ENCODE peak calls at places on chromosomes 7 and 10, in nine cellular contexts. V, S, K, U, E, R, C, A and P are unnamed samples.

GRCh38 chr10:88154596-88155250 is 291.3 kb downstream of the PTEN start:
- DNase-seq in C (peak; percentile 29), V (no peak), S (no peak), A (no peak), R (no peak), U (no peak), E (no peak), K (no peak), P (no peak)

GRCh38 chr10:96614515-96614914 is 27.7 kb upstream of the TM9SF3 start:
- DNase-seq in C (peak; percentile 15), S (no peak), R (peak; percentile 24), A (peak; percentile 23), K (peak; percentile 23), E (no peak), U (no peak), V (no peak), P (no peak)

GRCh38 chr7:152054377-152055230 is 29.1 kb downstream of the GALNT11 start:
- DNase-seq in V (no peak), S (no peak), K (no peak), A (no peak), U (no peak), E (no peak), R (peak; percentile 85), C (peak; percentile 26), P (no peak)

GRCh38 chr10:67779455-67780205 is 58.4 kb downstream of the DNAJC12 start:
- DNase-seq in S (peak; percentile 47), U (peak; percentile 70), R (peak; percentile 93), V (no peak), E (peak; percentile 66), C (peak; percentile 73), K (peak; percentile 61), A (peak; percentile 75), P (peak; percentile 54)

GRCh38 chr10:6077071-6077675 is 11.7 kb upstream of the RBM17 start:
- DNase-seq in A (no peak), U (peak; percentile 15), C (no peak), V (no peak), S (no peak), E (no peak), R (no peak), K (no peak), P (no peak)

GRCh38 chr10:112383325-112383724 is 9.4 kb downstream of the ACSL5 start:
- DNase-seq in V (no peak), A (peak; percentile 93), S (no peak), E (no peak), K (no peak), C (peak; percentile 21), U (no peak), R (peak; percentile 85), P (no peak)

GRCh38 chr7:101696-102376 is 90.5 kb upstream of the FAM20C start:
- DNase-seq in K (no peak), R (peak; percentile 45), U (no peak), C (peak; percentile 8), A (no peak), V (no peak), E (peak; percentile 30), S (no peak), P (no peak)

GRCh38 chr10:30055094-30055701 is 4.2 kb downstream of the JCAD start:
- DNase-seq in E (no peak), S (no peak), V (no peak), A (no peak), U (no peak), C (no peak), R (peak; percentile 16), K (no peak), P (no peak)

GRCh38 chr10:44954962-44955361 is 4.6 kb upstream of the RASSF4 start:
- DNase-seq in S (no peak), V (no peak), U (no peak), A (no peak), R (no peak), K (no peak), E (no peak), C (no peak), P (no peak)

GRCh38 chr10:59079386-59080226 is 96.8 kb upstream of the PHYHIPL start:
- DNase-seq in K (no peak), C (peak; percentile 26), A (peak; percentile 3), E (no peak), V (no peak), R (peak; percentile 71), U (no peak), S (no peak), P (no peak)

GRCh38 chr10:62831346-62831745 is 15.2 kb upstream of the EGR2 start:
- DNase-seq in A (no peak), E (no peak), C (peak; percentile 37), R (peak; percentile 89), V (no peak), U (no peak), K (no peak), S (no peak), P (no peak)

GRCh38 chr10:33487014-33487776 is 152.7 kb upstream of the NRP1 start:
- DNase-seq in R (peak; percentile 31), A (no peak), V (no peak), K (no peak), E (no peak), U (no peak), S (no peak), C (no peak), P (no peak)

GRCh38 chr7:64867863-64868440 is 35.1 kb upstream of the ZNF273 start:
- DNase-seq in S (peak; percentile 13), C (no peak), U (no peak), A (no peak), V (no peak), E (peak; percentile 8), R (no peak), K (no peak), P (no peak)

GRCh38 chr10:97426776-97427570 is 982 bp downstream of the PGAM1 start:
- DNase-seq in S (no peak), U (no peak), C (no peak), V (no peak), A (no peak), E (no peak), R (no peak), K (no peak), P (no peak)

GRCh38 chr7:84364708-84365107 is 170.1 kb upstream of the SEMA3A start:
- DNase-seq in E (no peak), A (no peak), C (peak; percentile 18), U (no peak), S (no peak), V (no peak), K (no peak), R (peak; percentile 6), P (no peak)

GRCh38 chr7:98418636-98419315 is 17.9 kb upstream of the BAIAP2L1 start:
- DNase-seq in R (peak; percentile 95), E (no peak), C (peak; percentile 77), K (peak; percentile 40), A (peak; percentile 99), U (peak; percentile 35), S (no peak), V (no peak), P (no peak)

GRCh38 chr7:15686209-15686956 is at the start of gene MEOX2:
- DNase-seq in S (no peak), V (no peak), K (no peak), R (peak; percentile 63), E (peak; percentile 52), A (no peak), U (no peak), C (no peak), P (peak; percentile 8)

GRCh38 chr10:34119456-34119855 is 695.6 kb downstream of the PARD3 start:
- DNase-seq in U (no peak), E (no peak), K (no peak), S (no peak), V (no peak), R (no peak), C (no peak), A (no peak), P (no peak)

GRCh38 chr10:130998046-130998435 is 313.5 kb downstream of the TCERG1L start:
- DNase-seq in R (no peak), V (no peak), K (no peak), A (no peak), E (no peak), S (no peak), C (no peak), U (no peak), P (no peak)